ENCODE peak calls at places on chromosomes 3 and 15, in four cellular contexts. One of them, this sample, is unnamed.

GRCh38 chr15:61906961-61907752 is 153.1 kb downstream of the VPS13C start:
- DNase-seq in left ventricle myocardium inferior: no peak
- DNase-seq in HTR-8/SVneo: no peak
- DNase-seq in activated gamma-delta T cell: no peak
- DNase-seq in this sample: no peak

GRCh38 chr15:79168922-79169322 is 78.3 kb upstream of the RASGRF1 start:
- DNase-seq in left ventricle myocardium inferior: peak; percentile 45
- DNase-seq in HTR-8/SVneo: no peak
- DNase-seq in activated gamma-delta T cell: no peak
- DNase-seq in this sample: no peak

GRCh38 chr3:119944091-119944490 is 150.2 kb downstream of the GSK3B start:
- DNase-seq in left ventricle myocardium inferior: no peak
- DNase-seq in HTR-8/SVneo: no peak
- DNase-seq in activated gamma-delta T cell: no peak
- DNase-seq in this sample: no peak

GRCh38 chr3:138078901-138079344 is 36.5 kb downstream of the DZIP1L start:
- DNase-seq in left ventricle myocardium inferior: no peak
- DNase-seq in HTR-8/SVneo: peak; percentile 44
- DNase-seq in activated gamma-delta T cell: no peak
- DNase-seq in this sample: no peak

GRCh38 chr3:100957407-100958100 is 35.7 kb downstream of the ABI3BP start:
- DNase-seq in left ventricle myocardium inferior: no peak
- DNase-seq in HTR-8/SVneo: no peak
- DNase-seq in activated gamma-delta T cell: no peak
- DNase-seq in this sample: no peak

GRCh38 chr15:84842781-84843180 is 25.6 kb downstream of the ALPK3 start:
- DNase-seq in left ventricle myocardium inferior: no peak
- DNase-seq in HTR-8/SVneo: no peak
- DNase-seq in activated gamma-delta T cell: no peak
- DNase-seq in this sample: no peak

GRCh38 chr15:35440265-35440664 is 105.7 kb downstream of the DPH6 start:
- DNase-seq in left ventricle myocardium inferior: no peak
- DNase-seq in HTR-8/SVneo: no peak
- DNase-seq in activated gamma-delta T cell: no peak
- DNase-seq in this sample: no peak

GRCh38 chr3:146160964-146161724 is at the start of gene PLOD2:
- DNase-seq in left ventricle myocardium inferior: peak; percentile 84
- DNase-seq in HTR-8/SVneo: peak; percentile 33
- DNase-seq in activated gamma-delta T cell: no peak
- DNase-seq in this sample: peak; percentile 95

GRCh38 chr3:78804251-78805037 is 963.4 kb downstream of the ROBO1 start:
- DNase-seq in left ventricle myocardium inferior: no peak
- DNase-seq in HTR-8/SVneo: no peak
- DNase-seq in activated gamma-delta T cell: no peak
- DNase-seq in this sample: no peak

GRCh38 chr3:117238805-117239204 is 529.2 kb downstream of the TUSC7 start:
- DNase-seq in left ventricle myocardium inferior: no peak
- DNase-seq in HTR-8/SVneo: no peak
- DNase-seq in activated gamma-delta T cell: no peak
- DNase-seq in this sample: peak; percentile 53

GRCh38 chr3:129992781-129993180 is 18.3 kb downstream of the TRH start:
- DNase-seq in left ventricle myocardium inferior: no peak
- DNase-seq in HTR-8/SVneo: peak; percentile 26
- DNase-seq in activated gamma-delta T cell: no peak
- DNase-seq in this sample: no peak

GRCh38 chr15:60758961-60759729 is 280.2 kb upstream of the ICE2 start:
- DNase-seq in left ventricle myocardium inferior: no peak
- DNase-seq in HTR-8/SVneo: no peak
- DNase-seq in activated gamma-delta T cell: no peak
- DNase-seq in this sample: no peak

GRCh38 chr3:65713016-65713415 is 325.7 kb downstream of the MAGI1 start:
- DNase-seq in left ventricle myocardium inferior: no peak
- DNase-seq in HTR-8/SVneo: no peak
- DNase-seq in activated gamma-delta T cell: no peak
- DNase-seq in this sample: no peak

GRCh38 chr15:91535856-91536500 is 317.5 kb upstream of the SLCO3A1 start:
- DNase-seq in left ventricle myocardium inferior: no peak
- DNase-seq in HTR-8/SVneo: no peak
- DNase-seq in activated gamma-delta T cell: no peak
- DNase-seq in this sample: no peak

GRCh38 chr3:54654776-54655175 is 273.1 kb downstream of the LRTM1 start:
- DNase-seq in left ventricle myocardium inferior: no peak
- DNase-seq in HTR-8/SVneo: no peak
- DNase-seq in activated gamma-delta T cell: no peak
- DNase-seq in this sample: no peak

This sample was measured in upper lobe of left lung.